ENCODE peak calls at places on chromosomes 13 and 19, in seven cellular contexts. X is AG08396; O is IMR-90; Q is activated CD8-positive, alpha-beta memory T cell treated with anti-CD3 and anti-CD28 coated beads for 24 hours; I is stimulated activated CD4-positive, alpha-beta T cell treated with anti-CD3 and anti-CD28 coated beads, Interleukin-1b, Interleukin-23, amount 100 ng/mL, for 1 hour; E is NCI-H524; T is AG04449. R is an unnamed sample.

GRCh38 chr13:106033634-106034033 is 501.8 kb downstream of the EFNB2 start:
- DNase-seq in X (peak), O (peak), Q (no peak), I (no peak), E (no peak), T (peak), R (no peak)

GRCh38 chr19:33132425-33132824 is 511 bp downstream of the WDR88 start:
- DNase-seq in X (no peak), O (no peak), Q (no peak), I (no peak), E (no peak), T (no peak), R (peak)

GRCh38 chr13:107883561-107884175 is 331.7 kb downstream of the LIG4 start:
- DNase-seq in X (peak), O (peak), Q (no peak), I (no peak), E (no peak), T (no peak), R (no peak)

GRCh38 chr13:27919934-27920676 is at the start of gene PDX1:
- DNase-seq in X (no peak), O (no peak), Q (peak), I (no peak), E (peak), T (no peak), R (no peak)

GRCh38 chr19:40719414-40719894 is 2.5 kb downstream of the ITPKC start:
- DNase-seq in X (no peak), O (no peak), Q (no peak), I (no peak), E (no peak), T (no peak), R (no peak)

GRCh38 chr13:38697628-38698333 is 10.9 kb downstream of the FREM2 start:
- DNase-seq in X (no peak), O (no peak), Q (no peak), I (no peak), E (peak), T (no peak), R (no peak)

GRCh38 chr19:3586124-3586626 is 897 bp downstream of the GIPC3 start:
- DNase-seq in X (no peak), O (no peak), Q (peak), I (peak), E (peak), T (no peak), R (no peak)

GRCh38 chr13:25286308-25286968 is 850 bp downstream of the MTMR6 start:
- DNase-seq in X (peak), O (peak), Q (no peak), I (no peak), E (peak), T (no peak), R (peak)

GRCh38 chr19:35155441-35155840 is 906 bp downstream of the FXYD5 start:
- DNase-seq in X (no peak), O (no peak), Q (peak), I (no peak), E (no peak), T (no peak), R (no peak)

GRCh38 chr19:18274776-18275356 is 614 bp upstream of the IQCN start:
- DNase-seq in X (peak), O (peak), Q (no peak), I (no peak), E (no peak), T (no peak), R (no peak)

GRCh38 chr13:79692846-79693245 is 211.9 kb downstream of the NDFIP2 start:
- DNase-seq in X (no peak), O (no peak), Q (no peak), I (no peak), E (no peak), T (no peak), R (no peak)

GRCh38 chr13:105721056-105721455 is 814.4 kb downstream of the EFNB2 start:
- DNase-seq in X (no peak), O (no peak), Q (no peak), I (no peak), E (no peak), T (no peak), R (no peak)

GRCh38 chr13:39095500-39095899 is 57.2 kb downstream of the NHLRC3 start:
- DNase-seq in X (no peak), O (no peak), Q (no peak), I (no peak), E (no peak), T (no peak), R (no peak)

GRCh38 chr19:18543814-18544475 is 572 bp upstream of the FKBP8 start:
- DNase-seq in X (peak), O (peak), Q (peak), I (no peak), E (peak), T (no peak), R (peak)

GRCh38 chr13:57633950-57634828 is 2.6 kb downstream of the PCDH17 start:
- DNase-seq in X (no peak), O (no peak), Q (no peak), I (no peak), E (peak), T (no peak), R (peak)

GRCh38 chr19:13023666-13024065 is 28.4 kb downstream of the NFIX start:
- DNase-seq in X (no peak), O (no peak), Q (no peak), I (no peak), E (no peak), T (no peak), R (peak)

GRCh38 chr19:18789883-18790565 is 1.1 kb downstream of the COMP start:
- DNase-seq in X (peak), O (no peak), Q (peak), I (no peak), E (peak), T (no peak), R (peak)

GRCh38 chr13:94112731-94113130 is 366.8 kb downstream of the DCT start:
- DNase-seq in X (no peak), O (no peak), Q (no peak), I (no peak), E (peak), T (no peak), R (no peak)

GRCh38 chr13:31161583-31162150 is at the start of gene HSPH1:
- DNase-seq in X (peak), O (peak), Q (no peak), I (peak), E (peak), T (peak), R (peak)